ENCODE peak calls at places on chromosomes 1 and 21, in six cellular contexts. M is cardiac muscle cell, H is body of pancreas, E is astrocyte of the spinal cord, U is cardiac fibroblast, X is Caco-2. P is an unnamed sample.

GRCh38 chr1:213244664-213245091 is 193.6 kb downstream of the RPS6KC1 start:
- DNase-seq in M (peak), X (no peak), H (peak), E (peak), U (peak), P (peak)

GRCh38 chr1:194081444-194081843 is 895.0 kb upstream of the B3GALT2 start:
- DNase-seq in H (no peak), E (no peak), U (peak), X (no peak), M (no peak), P (no peak)

GRCh38 chr1:48903291-48903690 is 126.6 kb upstream of the BEND5 start:
- DNase-seq in E (no peak), M (no peak), U (no peak), X (no peak), H (no peak), P (no peak)

GRCh38 chr1:182615468-182616129 is 11.4 kb upstream of the RGS16 start:
- DNase-seq in U (no peak), X (no peak), M (peak), H (no peak), E (peak), P (no peak)

GRCh38 chr1:78918157-78918556 is 88.4 kb downstream of the ADGRL4 start:
- DNase-seq in E (peak), H (no peak), U (peak), X (no peak), M (peak), P (no peak)

GRCh38 chr1:29471487-29472313 is 235.4 kb downstream of the PTPRU start:
- DNase-seq in U (no peak), H (no peak), M (no peak), E (no peak), X (peak), P (no peak)

GRCh38 chr1:46401964-46402626 is 8.0 kb downstream of the FAAH start:
- DNase-seq in X (peak), E (peak), M (peak), U (peak), H (peak), P (peak)

GRCh38 chr1:15417365-15417934 is 7.8 kb downstream of the EFHD2 start:
- DNase-seq in E (peak), H (peak), U (peak), X (no peak), M (peak), P (no peak)

GRCh38 chr1:154344977-154345837 is 19.9 kb downstream of the ATP8B2 start:
- DNase-seq in U (peak), E (peak), X (no peak), M (peak), H (peak), P (peak)

GRCh38 chr1:240701412-240701811 is 89.5 kb upstream of the GREM2 start:
- DNase-seq in U (peak), H (no peak), X (no peak), E (peak), M (peak), P (no peak)

GRCh38 chr1:151713874-151714273 is 2.7 kb downstream of the CELF3 start:
- DNase-seq in H (no peak), E (no peak), M (no peak), U (no peak), X (no peak), P (no peak)

GRCh38 chr1:168972887-168973286 is 133.6 kb upstream of the ATP1B1 start:
- DNase-seq in H (no peak), E (no peak), U (no peak), M (no peak), X (no peak), P (no peak)

GRCh38 chr1:22447581-22448215 is 4.0 kb upstream of the ZBTB40 start:
- DNase-seq in X (no peak), E (peak), H (no peak), M (peak), U (peak), P (no peak)

GRCh38 chr1:25431495-25432363 is 1.0 kb downstream of the MACO1 start:
- DNase-seq in M (no peak), H (peak), U (peak), X (no peak), E (no peak), P (no peak)

GRCh38 chr1:239566074-239566473 is 179.7 kb downstream of the CHRM3 start:
- DNase-seq in U (no peak), H (no peak), X (no peak), E (no peak), M (no peak), P (no peak)

GRCh38 chr21:15617968-15618367 is 111.8 kb upstream of the USP25 start:
- DNase-seq in M (peak), X (peak), E (peak), U (peak), H (no peak), P (peak)

GRCh38 chr1:48673725-48674124 is 103.0 kb downstream of the BEND5 start:
- DNase-seq in E (no peak), M (no peak), U (no peak), X (no peak), H (no peak), P (no peak)

GRCh38 chr21:34728479-34728878 is 59.7 kb downstream of the CLIC6 start:
- DNase-seq in E (no peak), X (no peak), M (no peak), H (peak), U (no peak), P (peak)

GRCh38 chr21:8989883-8990325 is 1531.5 kb upstream of the TPTE start:
- DNase-seq in U (peak), M (no peak), H (no peak), X (no peak), E (no peak), P (peak)

GRCh38 chr1:235835226-235835625 is 31.5 kb downstream of the LYST start:
- DNase-seq in U (peak), H (peak), E (peak), M (peak), X (no peak), P (no peak)

GRCh38 chr1:52709016-52709415 is 10.9 kb upstream of the COA7 start:
- DNase-seq in X (no peak), U (no peak), M (peak), H (no peak), E (no peak), P (no peak)

DNA sequence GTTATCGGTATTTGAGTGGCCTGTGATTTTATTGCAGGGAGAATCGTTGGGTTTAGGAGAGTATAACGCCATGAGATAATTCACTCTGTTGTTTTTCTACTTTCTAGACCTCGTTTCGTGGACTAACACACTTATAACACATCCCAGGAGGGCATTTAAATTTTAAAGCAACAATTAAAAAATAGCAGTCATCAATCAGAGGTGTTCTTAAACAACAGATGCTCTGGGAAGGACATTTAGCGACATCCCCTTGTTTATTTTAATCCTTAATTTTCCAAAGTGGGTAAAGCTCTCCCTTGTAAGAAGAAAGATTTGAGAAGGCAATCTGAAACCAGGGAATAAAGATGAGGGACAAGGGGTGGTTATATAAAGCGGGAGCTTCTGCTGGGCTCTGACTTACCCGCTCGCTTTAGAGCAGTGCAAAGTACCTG is 4.9 kb downstream of the PBX1 start:
- DNase-seq in X (no peak), M (no peak), H (no peak), E (peak), U (peak), P (no peak)
- H3K4me3 ChIP-seq in X (no peak), M (peak), H (peak), E (peak), U (peak), P (no peak)

GRCh38 chr1:190084552-190084951 is 393.1 kb downstream of the BRINP3 start:
- DNase-seq in H (no peak), X (peak), E (no peak), U (no peak), M (no peak), P (no peak)
- TF ChIP-seq CTCF in H (no peak), X (peak), E (no peak), U (no peak), M (peak), P (no peak)

GRCh38 chr1:11920239-11920903 is 5.9 kb downstream of the KIAA2013 start:
- DNase-seq in U (no peak), M (no peak), X (no peak), E (peak), H (no peak), P (no peak)
- H3K4me3 ChIP-seq in U (no peak), M (no peak), X (no peak), E (no peak), H (no peak), P (no peak)

GRCh38 chr1:226457307-226457712 is 49.4 kb upstream of the PARP1 start:
- DNase-seq in M (peak), H (no peak), E (no peak), U (peak), X (no peak), P (no peak)
- TF ChIP-seq CTCF in M (peak), H (no peak), E (peak), U (no peak), X (no peak), P (no peak)

GRCh38 chr1:116496380-116496779 is 74.4 kb downstream of the CD58 start:
- DNase-seq in E (no peak), U (peak), M (peak), H (no peak), X (no peak), P (no peak)
- H3K4me3 ChIP-seq in E (no peak), U (no peak), M (no peak), H (no peak), X (no peak), P (no peak)

GRCh38 chr1:178571807-178572206 is 58.9 kb downstream of the TEX35 start:
- DNase-seq in U (no peak), H (no peak), E (no peak), X (no peak), M (no peak), P (no peak)
- TF ChIP-seq CTCF in U (no peak), H (no peak), E (no peak), X (no peak), M (no peak), P (no peak)

DNA sequence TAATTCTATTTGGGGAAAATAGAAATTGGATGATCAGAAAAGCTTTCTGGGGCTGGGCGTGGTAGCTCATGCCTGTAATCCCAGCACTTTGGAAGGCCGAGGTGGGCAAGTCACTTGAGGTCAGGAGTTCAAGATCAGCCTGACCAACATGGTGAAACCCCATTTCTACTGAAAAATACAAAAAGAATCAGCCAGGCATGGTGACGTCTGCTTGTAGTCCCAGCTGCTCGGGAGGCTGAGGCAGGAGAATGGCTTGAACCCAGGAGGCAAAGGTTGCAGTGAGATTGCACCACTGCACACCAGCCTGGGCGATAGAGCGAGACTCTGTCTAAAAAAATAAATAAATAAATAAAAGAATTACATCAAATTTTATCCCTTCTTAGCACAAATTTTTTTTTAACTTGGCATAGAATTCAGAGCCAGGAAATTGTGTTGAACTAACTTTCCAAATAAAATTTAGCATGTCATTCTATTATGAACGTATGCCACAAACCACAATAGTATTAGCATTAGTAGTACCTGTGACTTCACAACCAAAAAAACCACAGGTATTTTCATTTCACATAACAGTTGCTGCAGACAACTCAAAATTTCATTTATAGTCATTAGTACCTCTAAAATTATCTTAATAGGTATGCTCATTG is 4.5 kb upstream of the ANKRD13C start:
- DNase-seq in U (peak), X (no peak), H (no peak), E (peak), M (peak), P (no peak)
- H3K4me3 ChIP-seq in U (no peak), X (no peak), H (no peak), E (no peak), M (no peak), P (no peak)

DNA sequence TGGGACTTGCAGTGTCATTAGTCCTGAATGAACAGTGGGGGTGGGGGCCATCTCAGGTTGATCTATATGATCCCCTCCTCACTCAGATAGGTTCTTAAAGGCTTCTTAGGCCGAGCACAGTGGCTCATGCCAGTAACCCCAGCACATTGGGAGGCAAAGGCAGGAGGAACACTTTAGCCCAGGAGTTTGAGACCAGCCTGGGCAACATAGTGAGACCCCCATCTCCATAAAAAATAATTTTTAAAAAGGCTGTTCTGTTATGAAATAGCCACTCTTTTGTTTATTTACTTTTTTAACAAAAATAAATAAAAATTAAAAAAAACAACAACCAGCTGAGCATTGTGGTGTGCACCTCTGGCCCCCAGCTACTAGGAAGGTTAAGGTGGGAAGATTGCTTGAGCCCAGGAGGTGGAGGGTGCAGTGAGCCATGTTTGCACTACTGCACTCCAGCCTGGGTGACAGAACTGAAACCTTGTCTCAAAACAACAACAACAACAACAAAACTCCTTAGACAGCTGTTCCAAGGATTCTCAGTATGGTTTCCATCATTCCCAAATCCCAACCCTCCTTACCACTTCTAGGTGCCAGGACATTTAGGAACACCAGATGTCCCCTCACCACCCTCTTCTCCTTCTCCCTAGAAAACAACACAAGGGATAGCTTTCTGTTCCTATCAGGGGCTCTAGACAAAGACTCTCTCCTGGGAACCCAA is 2.0 kb upstream of the TRAPPC3 start:
- DNase-seq in H (no peak), U (no peak), X (no peak), M (no peak), E (no peak), P (no peak)
- TF ChIP-seq CTCF in H (no peak), U (no peak), X (no peak), M (no peak), E (no peak), P (no peak)

DNA sequence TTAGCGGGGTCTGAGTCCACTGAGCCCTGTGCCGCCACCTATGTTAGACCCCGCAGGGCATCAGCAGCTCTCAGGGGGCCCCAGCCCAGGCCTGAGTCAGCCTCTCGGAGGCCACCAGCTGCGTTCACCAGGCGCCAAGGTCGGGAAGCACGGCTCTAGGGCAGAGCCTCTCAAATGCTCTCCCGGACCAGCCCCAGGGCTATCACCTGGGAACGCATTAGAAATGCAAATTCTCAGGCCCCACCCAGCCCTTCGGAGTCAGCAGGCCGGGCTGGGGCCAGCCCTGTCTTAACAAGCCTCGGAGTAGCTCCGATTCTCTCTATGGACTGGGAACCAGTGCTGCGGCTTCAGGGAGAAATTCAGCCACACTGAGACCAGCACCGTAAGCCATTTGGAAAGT is 37.2 kb upstream of the TSPEAR start:
- DNase-seq in X (no peak), E (no peak), M (no peak), H (no peak), U (no peak), P (no peak)
- H3K4me3 ChIP-seq in X (no peak), E (no peak), M (no peak), H (no peak), U (no peak), P (no peak)